ENCODE peak calls at places on chromosomes 6 and 20, in six cellular contexts. E, C, B, V, T and R are unnamed samples.

GRCh38 chr20:30168800-30169138 is 1088.7 kb upstream of the DEFB115 start:
- DNase-seq in C (no peak), T (no peak), E (no peak), V (no peak), B (no peak), R (no peak)

GRCh38 chr20:21048841-21049273 is 57.3 kb downstream of the LINC00237 start:
- DNase-seq in E (no peak), B (no peak), C (peak; percentile 88), T (peak; percentile 52), V (no peak), R (peak; percentile 35)

GRCh38 chr6:155154158-155154830 is 109.5 kb upstream of the CLDN20 start:
- DNase-seq in B (no peak), T (no peak), V (no peak), C (no peak), E (peak; percentile 65), R (no peak)

GRCh38 chr6:100808638-100809275 is 72.4 kb downstream of the ASCC3 start:
- DNase-seq in V (no peak), C (no peak), T (no peak), E (peak; percentile 66), B (no peak), R (no peak)

GRCh38 chr20:44008806-44009678 is 94.4 kb downstream of the TOX2 start:
- DNase-seq in T (no peak), C (no peak), V (no peak), E (no peak), B (no peak), R (no peak)

GRCh38 chr6:108027594-108027993 is 46.9 kb downstream of the OSTM1 start:
- DNase-seq in T (no peak), B (no peak), E (peak; percentile 65), C (peak; percentile 6), V (no peak), R (no peak)

GRCh38 chr20:4720121-4720976 is 1.4 kb upstream of the PRND start:
- DNase-seq in C (peak; percentile 90), T (peak; percentile 67), V (peak; percentile 85), E (peak; percentile 37), B (peak; percentile 86), R (peak; percentile 77)

GRCh38 chr6:119076966-119077642 is 1.4 kb downstream of the FAM184A start:
- DNase-seq in V (no peak), B (no peak), T (no peak), E (no peak), C (no peak), R (no peak)

GRCh38 chr6:10314163-10314955 is 100.5 kb downstream of the TFAP2A start:
- DNase-seq in B (no peak), C (no peak), V (no peak), E (no peak), T (no peak), R (no peak)

GRCh38 chr6:17867880-17868279 is 119.6 kb downstream of the KIF13A start:
- DNase-seq in T (no peak), E (peak; percentile 75), C (no peak), V (no peak), B (no peak), R (no peak)